ENCODE peak calls at places on chromosomes 1 and 21, in six cellular contexts. K is IMR-90, J is A549, T is K562, G is H1, D is GM12878. V is an unnamed sample.

GRCh38 chr1:200306954-200307754 is 102.7 kb downstream of the ZNF281 start:
- DNase-seq in D (peak), G (no peak), K (peak), J (peak), T (peak), V (no peak)

GRCh38 chr1:145845514-145846161 is at the start of gene NUDT17:
- DNase-seq in K (peak), G (peak), T (peak), D (no peak), J (peak), V (peak)

GRCh38 chr21:42878993-42879787 is at the start of gene WDR4:
- DNase-seq in J (peak), D (peak), G (peak), K (peak), T (peak), V (peak)

GRCh38 chr1:234601217-234602017 is 8.6 kb downstream of the IRF2BP2 start:
- DNase-seq in J (peak), K (peak), G (no peak), T (peak), D (no peak), V (no peak)

GRCh38 chr21:43274022-43274945 is 105.5 kb downstream of the CRYAA start:
- DNase-seq in K (no peak), J (no peak), G (no peak), T (no peak), D (no peak), V (no peak)

GRCh38 chr1:236837115-236837514 is 42.0 kb downstream of the MTR start:
- DNase-seq in K (no peak), J (no peak), D (no peak), T (no peak), G (no peak), V (no peak)

GRCh38 chr1:23080885-23081284 is 61.6 kb downstream of the KDM1A start:
- DNase-seq in K (no peak), G (no peak), J (no peak), D (no peak), T (no peak), V (no peak)

GRCh38 chr1:99083338-99083737 is 78.7 kb upstream of the PLPPR5 start:
- DNase-seq in T (no peak), D (no peak), J (no peak), K (no peak), G (no peak), V (no peak)

GRCh38 chr1:232472485-232473041 is 157.4 kb downstream of the SIPA1L2 start:
- DNase-seq in K (peak), G (no peak), T (no peak), D (no peak), J (no peak), V (no peak)

GRCh38 chr1:169098380-169098779 is 8.1 kb upstream of the ATP1B1 start:
- DNase-seq in T (no peak), G (no peak), K (no peak), D (no peak), J (no peak), V (no peak)

GRCh38 chr1:75796376-75797272 is at the start of gene MSH4:
- DNase-seq in G (peak), J (no peak), D (no peak), T (peak), K (no peak), V (no peak)

GRCh38 chr1:203521812-203522211 is 27.9 kb downstream of the OPTC start:
- DNase-seq in J (no peak), K (no peak), D (no peak), G (no peak), T (no peak), V (no peak)

GRCh38 chr1:55635856-55636255 is 420.7 kb upstream of the USP24 start:
- DNase-seq in D (no peak), T (no peak), J (no peak), G (no peak), K (peak), V (no peak)

GRCh38 chr21:36640260-36641244 is 58.4 kb upstream of the SIM2 start:
- DNase-seq in J (no peak), T (no peak), D (no peak), G (no peak), K (peak), V (no peak)

GRCh38 chr1:217647791-217648190 is 16.6 kb downstream of the SPATA17 start:
- DNase-seq in G (no peak), D (no peak), T (no peak), K (no peak), J (no peak), V (no peak)

GRCh38 chr1:63601061-63601460 is 7.8 kb downstream of the PGM1 start:
- DNase-seq in D (no peak), G (no peak), T (no peak), J (no peak), K (no peak), V (no peak)

GRCh38 chr1:94790246-94790645 is 29.9 kb upstream of the SLC44A3 start:
- DNase-seq in K (peak), G (no peak), D (no peak), T (no peak), J (no peak), V (no peak)

GRCh38 chr1:16088996-16089395 is 15.5 kb upstream of the FAM131C start:
- DNase-seq in G (no peak), D (no peak), T (no peak), K (peak), J (no peak), V (no peak)

GRCh38 chr1:223745731-223746130 is 33.4 kb downstream of the CAPN2 start:
- DNase-seq in D (no peak), J (no peak), T (no peak), G (no peak), K (peak), V (no peak)

GRCh38 chr1:32335951-32336867 is at the start of gene MARCKSL1:
- DNase-seq in D (no peak), J (peak), K (peak), T (peak), G (peak), V (peak)

GRCh38 chr1:213820362-213821149 is 167.2 kb upstream of the PROX1 start:
- DNase-seq in G (no peak), T (no peak), K (no peak), D (no peak), J (no peak), V (no peak)

GRCh38 chr1:171844381-171844780 is 3.1 kb downstream of the DNM3 start:
- DNase-seq in G (no peak), K (no peak), J (no peak), T (no peak), D (no peak), V (no peak)

GRCh38 chr1:29052951-29053350 is 70.8 kb downstream of the TMEM200B start:
- DNase-seq in J (no peak), G (no peak), D (no peak), T (no peak), K (no peak), V (no peak)

GRCh38 chr1:18668750-18669404 is 38.2 kb downstream of the PAX7 start:
- DNase-seq in D (no peak), G (no peak), J (peak), K (no peak), T (no peak), V (no peak)

GRCh38 chr1:2323575-2323974 is 67.8 kb downstream of the MORN1 start:
- DNase-seq in G (no peak), T (no peak), J (no peak), D (no peak), K (no peak), V (no peak)

GRCh38 chr1:34406377-34406776 is 229.7 kb downstream of the C1orf94 start:
- DNase-seq in G (peak), K (no peak), J (no peak), T (no peak), D (no peak), V (no peak)

GRCh38 chr1:58813801-58814200 is 30.0 kb upstream of the JUN start:
- DNase-seq in D (no peak), J (no peak), G (no peak), K (no peak), T (no peak), V (no peak)

GRCh38 chr1:100767176-100767876 is 47.8 kb downstream of the VCAM1 start:
- DNase-seq in J (no peak), D (no peak), G (no peak), T (no peak), K (peak), V (no peak)

GRCh38 chr21:16304700-16305099 is 574.9 kb downstream of the USP25 start:
- DNase-seq in J (no peak), D (no peak), T (no peak), K (no peak), G (no peak), V (no peak)

GRCh38 chr1:37479255-37480124 is 5.1 kb downstream of the ZC3H12A start:
- DNase-seq in T (peak), D (peak), J (peak), G (no peak), K (peak), V (no peak)

GRCh38 chr1:162151900-162152829 is 82.7 kb downstream of the NOS1AP start:
- DNase-seq in J (no peak), G (no peak), D (no peak), T (no peak), K (peak), V (no peak)

GRCh38 chr1:8004803-8005573 is 21.1 kb downstream of the ERRFI1 start:
- DNase-seq in D (no peak), T (peak), G (no peak), J (peak), K (peak), V (no peak)

GRCh38 chr1:92030701-92031107 is 919 bp downstream of the EPHX4 start:
- DNase-seq in G (no peak), T (no peak), D (no peak), J (peak), K (peak), V (no peak)

GRCh38 chr1:70438529-70438928 is 27.5 kb downstream of the CTH start:
- DNase-seq in J (no peak), G (no peak), K (peak), T (no peak), D (no peak), V (no peak)

GRCh38 chr1:20988943-20989342 is 187.8 kb downstream of the EIF4G3 start:
- DNase-seq in G (no peak), J (no peak), D (no peak), K (no peak), T (no peak), V (no peak)

GRCh38 chr1:20993716-20994115 is 183.0 kb downstream of the EIF4G3 start:
- DNase-seq in T (no peak), J (no peak), G (no peak), D (no peak), K (no peak), V (no peak)

GRCh38 chr1:20992327-20993056 is 184.2 kb downstream of the EIF4G3 start:
- DNase-seq in D (no peak), J (no peak), G (no peak), T (no peak), K (peak), V (no peak)

GRCh38 chr1:20997602-20998235 is 179.0 kb downstream of the EIF4G3 start:
- DNase-seq in T (no peak), D (no peak), J (no peak), K (no peak), G (no peak), V (no peak)

GRCh38 chr1:20994176-20994575 is 182.5 kb downstream of the EIF4G3 start:
- DNase-seq in G (no peak), K (no peak), J (no peak), T (no peak), D (no peak), V (no peak)
- TF ChIP-seq USF2 in G (no peak), K (no peak), J (no peak), T (no peak), D (no peak), V (no peak)

GRCh38 chr1:207050428-207050767 is 610 bp downstream of the YOD1 start:
- DNase-seq in K (no peak), T (no peak), J (no peak), G (no peak), D (no peak), V (peak)
- TF ChIP-seq USF2 in K (no peak), T (no peak), J (no peak), G (no peak), D (no peak), V (no peak)

DNA sequence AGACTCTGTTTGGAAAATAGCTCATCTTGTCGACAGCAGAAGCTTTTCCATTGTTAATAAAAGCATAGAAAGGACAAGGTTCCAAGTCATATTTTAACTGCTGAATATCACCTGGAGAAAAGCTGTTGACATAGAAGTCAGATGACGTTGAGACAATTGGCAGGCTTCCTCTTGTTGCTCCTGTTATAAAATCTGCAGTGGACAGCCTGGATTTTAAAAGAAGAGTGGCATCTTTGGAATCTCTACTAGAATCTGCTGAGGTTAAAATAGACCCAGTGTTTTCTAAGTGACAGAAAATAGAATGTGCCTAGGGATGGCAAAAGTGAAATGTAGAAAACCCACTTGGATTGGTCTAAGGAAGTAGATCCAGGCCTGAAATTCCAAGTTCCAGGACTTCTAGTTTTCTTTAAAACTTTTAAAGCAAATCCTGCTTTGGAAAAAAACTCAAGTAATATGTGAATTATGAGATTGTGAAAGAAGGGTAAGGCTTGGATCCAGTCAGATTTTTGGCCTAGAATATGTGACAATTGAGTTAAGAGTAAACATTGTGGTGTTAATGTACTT is 53.6 kb upstream of the NEXN start:
- DNase-seq in T (no peak), D (no peak), K (peak), G (no peak), J (peak), V (no peak)
- TF ChIP-seq USF2 in T (no peak), D (no peak), K (no peak), G (no peak), J (no peak), V (no peak)

GRCh38 chr1:116409751-116410182 is 36.7 kb downstream of the ATP1A1 start:
- DNase-seq in T (peak), D (no peak), K (peak), G (no peak), J (no peak), V (no peak)

GRCh38 chr1:116407033-116407432 is 34.0 kb downstream of the ATP1A1 start:
- DNase-seq in D (no peak), K (no peak), J (no peak), T (no peak), G (no peak), V (no peak)

GRCh38 chr1:116408803-116409720 is 36.0 kb downstream of the ATP1A1 start:
- DNase-seq in T (peak), J (no peak), K (no peak), D (no peak), G (no peak), V (no peak)

GRCh38 chr1:116405241-116406135 is 32.4 kb downstream of the ATP1A1 start:
- DNase-seq in K (no peak), D (no peak), T (no peak), J (no peak), G (no peak), V (no peak)

DNA sequence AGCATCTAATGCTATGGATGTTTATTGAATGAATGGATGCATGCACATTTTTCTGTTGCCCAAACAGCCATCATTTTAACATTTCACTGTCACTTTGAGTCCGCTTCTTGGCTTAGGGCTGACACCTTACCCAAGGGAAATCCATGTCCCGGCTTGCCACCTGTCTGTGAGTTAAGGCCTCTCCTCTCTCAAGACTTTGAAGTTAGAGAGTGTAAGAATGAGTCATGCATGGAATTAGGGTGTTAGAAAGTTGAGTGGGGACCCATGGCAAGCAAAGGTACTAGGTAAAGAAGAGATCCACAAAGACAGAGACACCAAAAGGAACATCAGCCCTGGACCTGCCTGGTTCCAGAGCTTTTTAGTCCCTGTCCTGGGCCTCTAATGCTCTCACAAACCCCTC is 35.1 kb downstream of the ATP1A1 start:
- DNase-seq in J (no peak), G (no peak), K (no peak), T (no peak), D (no peak), V (no peak)
- TF ChIP-seq USF2 in J (no peak), G (no peak), K (no peak), T (no peak), D (no peak), V (no peak)

DNA sequence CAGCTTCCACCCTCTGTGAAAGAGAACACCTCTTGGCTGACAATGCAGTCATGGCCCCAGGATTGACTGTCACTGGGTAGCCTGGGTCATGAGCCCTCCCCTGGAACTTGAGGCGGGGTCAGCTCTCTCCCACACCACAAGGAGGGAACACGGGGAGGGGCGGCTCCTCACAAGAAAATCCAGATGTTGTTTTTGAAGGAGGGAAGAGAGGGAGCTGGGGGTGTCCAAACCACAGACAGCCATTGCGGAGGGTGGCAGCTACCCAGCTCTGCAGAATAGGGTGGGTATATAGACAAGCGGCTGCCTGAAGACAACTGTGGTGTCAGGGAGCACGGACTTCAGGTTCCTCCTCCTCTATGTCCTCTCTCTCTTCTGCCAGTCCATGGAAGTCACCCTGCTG is 60.7 kb upstream of the RUNX3 start:
- DNase-seq in J (no peak), G (no peak), K (no peak), D (no peak), T (no peak), V (no peak)
- TF ChIP-seq USF2 in J (no peak), G (no peak), K (no peak), D (no peak), T (no peak), V (no peak)

DNA sequence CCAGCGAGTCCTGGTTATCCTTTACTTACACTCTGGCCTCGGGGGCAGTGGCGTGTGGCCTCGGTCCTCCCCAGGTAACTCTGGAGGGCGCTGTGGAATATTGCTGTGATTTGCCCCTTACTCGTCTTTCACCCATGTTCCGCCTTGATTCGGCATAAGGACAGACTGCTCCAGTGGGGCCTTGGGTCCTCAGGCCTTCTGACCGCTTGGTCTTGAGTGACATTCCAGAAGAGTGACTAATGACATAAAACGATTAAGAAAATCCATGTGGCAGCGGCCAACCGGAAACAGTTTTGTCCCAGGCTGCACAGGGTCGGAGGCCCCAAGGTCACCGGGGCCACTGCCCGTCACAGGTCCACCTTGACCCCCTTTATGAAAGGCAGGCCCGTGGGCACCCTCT is 11.0 kb downstream of the ICMT start:
- DNase-seq in D (no peak), T (no peak), K (no peak), G (no peak), J (no peak), V (no peak)
- TF ChIP-seq USF2 in D (no peak), T (no peak), K (no peak), G (no peak), J (no peak), V (no peak)

DNA sequence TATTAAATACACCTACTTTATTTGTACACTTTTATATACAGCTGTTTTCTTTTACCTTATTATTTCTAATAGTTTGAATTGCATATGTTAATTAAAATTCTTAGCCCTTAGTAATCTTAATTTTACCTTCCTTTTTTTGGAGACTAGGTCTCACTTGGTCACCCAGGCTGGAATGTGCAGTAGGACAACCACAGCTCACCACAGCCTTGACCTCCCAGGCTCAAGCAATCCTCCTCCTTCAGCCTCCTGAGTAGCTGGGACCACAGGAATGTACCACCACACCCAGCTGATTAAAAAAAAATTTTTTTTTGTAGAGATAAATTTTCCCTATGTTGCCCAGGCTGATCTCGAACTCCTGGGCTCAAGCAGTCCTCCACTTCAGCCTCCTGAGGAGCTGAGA is 15.0 kb upstream of the SDC3 start:
- DNase-seq in K (no peak), D (no peak), G (no peak), T (no peak), J (no peak), V (no peak)
- TF ChIP-seq USF2 in K (no peak), D (no peak), G (no peak), T (no peak), J (no peak), V (no peak)

GRCh38 chr1:24216254-24216653 is 29.2 kb upstream of the IFNLR1 start:
- DNase-seq in J (peak), K (no peak), T (no peak), G (no peak), D (no peak), V (no peak)

GRCh38 chr1:24212376-24212775 is 25.3 kb upstream of the IFNLR1 start:
- DNase-seq in D (no peak), K (no peak), G (no peak), T (no peak), J (no peak), V (no peak)

GRCh38 chr1:24216730-24217129 is 29.6 kb upstream of the IFNLR1 start:
- DNase-seq in J (no peak), K (no peak), D (no peak), T (no peak), G (no peak), V (no peak)

GRCh38 chr1:24210195-24210627 is 23.1 kb upstream of the IFNLR1 start:
- DNase-seq in T (no peak), K (no peak), D (no peak), J (no peak), G (no peak), V (no peak)

GRCh38 chr1:24215226-24215814 is 28.2 kb upstream of the IFNLR1 start:
- DNase-seq in J (no peak), D (no peak), T (no peak), G (no peak), K (no peak), V (no peak)
- TF ChIP-seq USF2 in J (no peak), D (no peak), T (no peak), G (no peak), K (no peak), V (no peak)